ENCODE peak calls at places on chromosome 21, in nine cellular contexts. O is central memory CD4-positive, alpha-beta T cell; E is progenitor cell of endocrine pancreas; P is hippocampal formation; B is GM13977; D is erythroblast; M is KG1; N is HCEC 1CT; G is left cardiac atrium. R is an unnamed sample.

GRCh38 chr21:31222142-31222541 is 121.9 kb downstream of the TIAM1 start:
- DNase-seq in O (no peak), G (no peak), E (no peak), M (no peak), N (no peak), P (no peak), B (no peak), D (no peak), R (no peak)

GRCh38 chr21:38968887-38969543 is 163.3 kb downstream of the ETS2 start:
- DNase-seq in P (no peak), M (no peak), G (no peak), B (no peak), D (no peak), N (no peak), E (no peak), O (no peak), R (no peak)

GRCh38 chr21:25963186-25963585 is 207.4 kb downstream of the APP start:
- DNase-seq in P (no peak), O (no peak), E (no peak), G (no peak), B (no peak), D (no peak), M (no peak), N (peak), R (no peak)

GRCh38 chr21:45357436-45358260 is 47.3 kb upstream of the COL18A1 start:
- DNase-seq in M (no peak), O (no peak), D (no peak), G (peak), E (no peak), N (no peak), P (no peak), B (no peak), R (no peak)

GRCh38 chr21:25717491-25718139 is 17.1 kb downstream of the ATP5PF start:
- DNase-seq in D (peak), P (no peak), G (no peak), M (no peak), O (no peak), B (no peak), E (no peak), N (no peak), R (no peak)

GRCh38 chr21:37459575-37459974 is 93.0 kb downstream of the DYRK1A start:
- DNase-seq in D (no peak), M (no peak), G (no peak), P (no peak), O (no peak), B (no peak), E (no peak), N (peak), R (no peak)

GRCh38 chr21:28445081-28445830 is 547.4 kb downstream of the LTN1 start:
- DNase-seq in M (no peak), B (no peak), G (no peak), O (no peak), D (no peak), P (no peak), N (peak), E (no peak), R (no peak)

GRCh38 chr21:45333583-45334121 is 46.0 kb upstream of the POFUT2 start:
- DNase-seq in B (no peak), M (no peak), G (peak), E (no peak), N (no peak), P (no peak), D (no peak), O (no peak), R (no peak)

GRCh38 chr21:33864150-33864549 is 51.5 kb downstream of the ATP5PO start:
- DNase-seq in G (no peak), E (no peak), P (no peak), D (no peak), M (no peak), B (no peak), O (no peak), N (no peak), R (no peak)

GRCh38 chr21:43926196-43926595 is 61.2 kb downstream of the AGPAT3 start:
- DNase-seq in B (no peak), N (no peak), G (no peak), M (no peak), D (no peak), E (no peak), O (no peak), P (no peak), R (no peak)

GRCh38 chr21:34630536-34631143 is 15.7 kb upstream of the RCAN1 start:
- DNase-seq in M (peak), D (peak), B (peak), G (no peak), P (no peak), E (no peak), O (peak), N (peak), R (no peak)

GRCh38 chr21:38221594-38221993 is 35.2 kb upstream of the KCNJ15 start:
- DNase-seq in N (peak), O (no peak), D (no peak), M (no peak), G (no peak), B (no peak), E (no peak), P (no peak), R (no peak)

GRCh38 chr21:15433091-15433490 is 296.7 kb upstream of the USP25 start:
- DNase-seq in B (no peak), O (no peak), G (no peak), P (no peak), M (no peak), N (no peak), D (no peak), E (no peak), R (no peak)

GRCh38 chr21:36125513-36126121 is 9.3 kb upstream of the CBR3 start:
- DNase-seq in E (peak), B (peak), D (peak), N (peak), G (peak), M (no peak), P (no peak), O (peak), R (no peak)

GRCh38 chr21:45975017-45975595 is 6.5 kb upstream of the COL6A1 start:
- DNase-seq in E (no peak), M (no peak), O (no peak), G (peak), P (no peak), D (no peak), B (peak), N (no peak), R (no peak)

GRCh38 chr21:31383770-31384169 is 39.7 kb upstream of the TIAM1 start:
- DNase-seq in G (no peak), O (no peak), E (no peak), N (no peak), M (no peak), D (no peak), P (no peak), B (no peak), R (no peak)

GRCh38 chr21:34229361-34229760 is 134.4 kb upstream of the KCNE2 start:
- DNase-seq in D (no peak), E (no peak), N (no peak), O (no peak), M (no peak), P (no peak), B (no peak), G (no peak), R (no peak)

GRCh38 chr21:36059823-36060158 is 535 bp downstream of the SETD4 start:
- DNase-seq in E (peak), B (no peak), N (no peak), G (peak), M (no peak), D (no peak), P (no peak), O (no peak), R (no peak)

GRCh38 chr21:33428669-33429068 is 25.5 kb downstream of the IFNGR2 start:
- DNase-seq in O (no peak), E (no peak), M (no peak), N (no peak), P (no peak), D (no peak), G (no peak), B (no peak), R (no peak)

R was measured in stimulated activated CD4-positive, alpha-beta T cell treated with anti-CD3 and anti-CD28 coated beads, TNF-alpha, amount 100 ng/mL, for 24 hours.